ENCODE peak calls at places on chromosomes 7 and 10, in five cellular contexts. H is SJSA1, B is fibroblast of the conjunctiva, Z is posterior cingulate gyrus, J is A549. G is an unnamed sample.

GRCh38 chr7:156014808-156015207 is 202.5 kb upstream of the SHH start:
- DNase-seq in Z (no peak), H (no peak), B (no peak), J (no peak), G (no peak)

GRCh38 chr10:88456730-88457129 is 126.4 kb downstream of the RNLS start:
- DNase-seq in B (peak), J (no peak), Z (no peak), H (no peak), G (peak)

GRCh38 chr7:139232377-139232717 is 1.3 kb downstream of the UBN2 start:
- DNase-seq in Z (no peak), H (no peak), B (no peak), J (peak), G (no peak)

GRCh38 chr7:19421871-19422270 is 276.6 kb upstream of the FERD3L start:
- DNase-seq in B (no peak), J (no peak), Z (no peak), H (no peak), G (no peak)

GRCh38 chr7:81081626-81082025 is 162.8 kb upstream of the SEMA3C start:
- DNase-seq in H (no peak), J (no peak), B (no peak), Z (no peak), G (peak)

GRCh38 chr7:158495780-158496179 is 91.8 kb downstream of the PTPRN2 start:
- DNase-seq in J (peak), B (no peak), H (peak), Z (peak), G (peak)

GRCh38 chr7:4945949-4946348 is 13.0 kb downstream of the MMD2 start:
- DNase-seq in J (no peak), B (no peak), Z (no peak), H (no peak), G (no peak)

GRCh38 chr10:59362184-59362966 is at the start of gene FAM13C:
- DNase-seq in H (peak), J (peak), B (no peak), Z (peak), G (peak)

GRCh38 chr10:14681305-14681704 is 93.4 kb downstream of the FAM107B start:
- DNase-seq in J (no peak), H (no peak), B (no peak), Z (no peak), G (no peak)

GRCh38 chr10:106863549-106863948 is 301.0 kb downstream of the SORCS1 start:
- DNase-seq in H (no peak), B (no peak), Z (no peak), J (no peak), G (no peak)

GRCh38 chr10:3914702-3915101 is 129.7 kb upstream of the KLF6 start:
- DNase-seq in J (no peak), B (no peak), H (no peak), Z (no peak), G (no peak)

G was measured in GM03348.